ENCODE peak calls at places on chromosomes 4 and X, in ten cellular contexts. O, X, P, I, Z, E, T, M, K and Y are unnamed samples. For H3K36me3, the result is how much of the 10 kb centered on the place peaks cover.

GRCh38 chr4:173121044-173121685 is 47.4 kb upstream of the GALNT7 start:
- DNase-seq in O (peak), X (peak), P (peak), I (no peak), Z (no peak), E (no peak), T (no peak), M (peak), K (no peak), Y (no peak)

GRCh38 chr4:128606173-128606572 is 203.3 kb upstream of the JADE1 start:
- DNase-seq in O (no peak), X (peak), P (no peak), I (no peak), Z (no peak), E (no peak), T (no peak), M (no peak), K (no peak), Y (no peak)

GRCh38 chrX:17613979-17614572 is 123.2 kb upstream of the SCML1 start:
- DNase-seq in O (no peak), X (peak), P (peak), I (no peak), Z (no peak), E (no peak), T (no peak), M (no peak), K (no peak), Y (no peak)

GRCh38 chrX:97524997-97525396 is 641.3 kb downstream of the RPA4 start:
- DNase-seq in O (no peak), X (no peak), P (no peak), I (no peak), Z (no peak), E (no peak), T (no peak), M (no peak), K (no peak), Y (no peak)

GRCh38 chr4:78650106-78651021 is 98.8 kb downstream of the ANXA3 start:
- DNase-seq in O (no peak), X (peak), P (no peak), I (no peak), Z (peak), E (no peak), T (no peak), M (no peak), K (no peak), Y (no peak)

GRCh38 chr4:123444298-123444731 is 47.7 kb downstream of the SPRY1 start:
- DNase-seq in O (peak), X (peak), P (peak), I (peak), Z (no peak), E (no peak), T (peak), M (peak), K (no peak), Y (peak)

GRCh38 chr4:158484173-158484885 is 37.4 kb upstream of the RXFP1 start:
- DNase-seq in O (no peak), X (peak), P (no peak), I (no peak), Z (no peak), E (no peak), T (no peak), M (no peak), K (no peak), Y (no peak)

GRCh38 chr4:87985097-87985886 is 9.8 kb downstream of the SPP1 start:
- DNase-seq in O (peak), X (peak), P (peak), I (peak), Z (no peak), E (peak), T (no peak), M (no peak), K (peak), Y (peak)

GRCh38 chr4:10810411-10810810 is 125.8 kb upstream of the CLNK start:
- DNase-seq in O (no peak), X (no peak), P (no peak), I (no peak), Z (no peak), E (no peak), T (no peak), M (no peak), K (no peak), Y (no peak)

GRCh38 chr4:89661490-89661889 is 175.5 kb downstream of the SNCA start:
- DNase-seq in O (no peak), X (peak), P (no peak), I (no peak), Z (no peak), E (no peak), T (no peak), M (no peak), K (no peak), Y (no peak)

GRCh38 chrX:123408856-123409737 is 225.0 kb downstream of the GRIA3 start:
- DNase-seq in O (no peak), X (no peak), P (no peak), I (no peak), Z (no peak), E (no peak), T (no peak), M (peak), K (no peak), Y (no peak)

GRCh38 chr4:18366762-18367358 is 345.3 kb upstream of the LCORL start:
- DNase-seq in O (no peak), X (peak), P (peak), I (no peak), Z (no peak), E (no peak), T (no peak), M (peak), K (no peak), Y (no peak)

GRCh38 chr4:8167815-8168214 is 9.2 kb upstream of the ABLIM2 start:
- DNase-seq in O (no peak), X (no peak), P (peak), I (no peak), Z (no peak), E (no peak), T (no peak), M (no peak), K (no peak), Y (no peak)

GRCh38 chr4:55736605-55737183 is 82.9 kb upstream of the EXOC1L start:
- DNase-seq in O (no peak), X (peak), P (no peak), I (no peak), Z (no peak), E (no peak), T (no peak), M (no peak), K (peak), Y (no peak)

GRCh38 chr4:82900016-82900334 is 560 bp upstream of the THAP9 start:
- DNase-seq in O (no peak), X (peak), P (no peak), I (no peak), Z (no peak), E (no peak), T (peak), M (peak), K (no peak), Y (no peak)

GRCh38 chr4:92600638-92601037 is 296.9 kb downstream of the GRID2 start:
- DNase-seq in O (no peak), X (no peak), P (no peak), I (no peak), Z (no peak), E (no peak), T (no peak), M (no peak), K (no peak), Y (peak)

GRCh38 chr4:16082424-16083216 is 1.2 kb downstream of the PROM1 start:
- DNase-seq in O (peak), X (no peak), P (peak), I (peak), Z (no peak), E (no peak), T (no peak), M (no peak), K (no peak), Y (peak)

GRCh38 chr4:150366487-150366999 is 215.4 kb upstream of the MAB21L2 start:
- DNase-seq in O (no peak), X (no peak), P (no peak), I (no peak), Z (no peak), E (no peak), T (no peak), M (peak), K (no peak), Y (no peak)

GRCh38 chr4:15110120-15110571 is 107.9 kb downstream of the CPEB2 start:
- DNase-seq in O (peak), X (no peak), P (no peak), I (no peak), Z (no peak), E (no peak), T (no peak), M (no peak), K (no peak), Y (no peak)

GRCh38 chr4:62948108-62948507 is 1461.1 kb downstream of the TECRL start:
- DNase-seq in O (no peak), X (no peak), P (no peak), I (no peak), Z (no peak), E (no peak), T (no peak), M (no peak), K (no peak), Y (no peak)

GRCh38 chr4:185515248-185515647 is 20.1 kb downstream of the PDLIM3 start:
- DNase-seq in O (no peak), X (no peak), P (no peak), I (no peak), Z (no peak), E (no peak), T (no peak), M (no peak), K (no peak), Y (no peak)

GRCh38 chrX:154727418-154728323 is 23.2 kb downstream of the GAB3 start:
- DNase-seq in O (peak), X (peak), P (peak), I (peak), Z (no peak), E (peak), T (no peak), M (no peak), K (no peak), Y (peak)

GRCh38 chrX:150768132-150768485 is 74.9 kb downstream of the MTMR1 start:
- DNase-seq in O (no peak), X (no peak), P (no peak), I (no peak), Z (no peak), E (no peak), T (no peak), M (no peak), K (no peak), Y (no peak)

GRCh38 chr4:124304936-124305335 is 407.6 kb downstream of the ANKRD50 start:
- DNase-seq in O (no peak), X (no peak), P (no peak), I (no peak), Z (no peak), E (no peak), T (no peak), M (no peak), K (no peak), Y (no peak)

GRCh38 chr4:105150511-105150910 is 3.8 kb downstream of the TET2 start:
- DNase-seq in O (no peak), X (peak), P (no peak), I (no peak), Z (no peak), E (no peak), T (no peak), M (no peak), K (no peak), Y (no peak)

GRCh38 chr4:101885574-101885973 is 95.0 kb downstream of the BANK1 start:
- DNase-seq in O (no peak), X (no peak), P (no peak), I (no peak), Z (peak), E (no peak), T (no peak), M (no peak), K (no peak), Y (no peak)

GRCh38 chr4:14524236-14524635 is 478.0 kb upstream of the CPEB2 start:
- DNase-seq in O (no peak), X (no peak), P (no peak), I (no peak), Z (no peak), E (no peak), T (no peak), M (no peak), K (no peak), Y (no peak)

GRCh38 chrX:30888526-30889146 is 418 bp downstream of the TAB3 start:
- DNase-seq in O (peak), X (no peak), P (no peak), I (no peak), Z (no peak), E (peak), T (no peak), M (no peak), K (no peak), Y (no peak)

GRCh38 chrX:10047133-10047532 is 80.0 kb downstream of the CLDN34 start:
- DNase-seq in O (no peak), X (no peak), P (no peak), I (peak), Z (no peak), E (no peak), T (no peak), M (no peak), K (no peak), Y (no peak)

GRCh38 chrX:1727531-1728027 is 112.7 kb downstream of the ASMT start:
- DNase-seq in O (no peak), X (no peak), P (no peak), I (no peak), Z (no peak), E (no peak), T (no peak), M (no peak), K (peak), Y (no peak)

GRCh38 chr4:67052981-67053380 is 492.3 kb downstream of the CENPC start:
- DNase-seq in O (no peak), X (no peak), P (no peak), I (no peak), Z (no peak), E (no peak), T (no peak), M (no peak), K (no peak), Y (no peak)

GRCh38 chr4:127586922-127587571 is 45.7 kb upstream of the INTU start:
- DNase-seq in O (no peak), X (peak), P (peak), I (no peak), Z (no peak), E (no peak), T (no peak), M (no peak), K (peak), Y (no peak)

DNA sequence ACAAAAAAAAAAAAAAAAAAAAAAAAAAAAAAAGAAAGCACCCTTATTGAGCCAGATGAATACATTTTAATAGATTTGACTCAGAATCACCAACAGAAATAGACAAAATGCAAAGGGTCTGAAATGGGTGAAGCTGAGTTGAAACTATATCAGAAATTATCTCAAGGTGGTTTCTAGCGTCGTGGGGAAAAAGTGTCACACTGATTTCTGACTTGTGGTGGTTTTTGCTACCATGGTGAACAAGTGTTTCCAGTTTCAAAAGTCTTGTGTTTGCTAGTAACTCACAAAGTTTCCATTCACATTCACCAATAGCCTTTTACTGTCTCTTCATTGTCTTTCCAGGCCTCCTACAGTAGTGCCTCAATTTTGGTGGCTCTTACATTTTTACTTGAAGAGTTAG is 135.5 kb downstream of the ARHGAP24 start:
- DNase-seq in O (no peak), X (no peak), P (no peak), I (no peak), Z (no peak), E (no peak), T (no peak), M (peak), K (no peak), Y (no peak)
- H3K36me3 ChIP-seq in O (under half), X (under half), P (under half), I (under half), Z (under half), E (under half), T (under half), M (under half), K (under half), Y (under half)

GRCh38 chr4:42282081-42282901 is 115.0 kb upstream of the SHISA3 start:
- DNase-seq in O (no peak), X (peak), P (peak), I (peak), Z (peak), E (peak), T (no peak), M (peak), K (peak), Y (no peak)

GRCh38 chr4:42277291-42277690 is 120.0 kb upstream of the SHISA3 start:
- DNase-seq in O (no peak), X (no peak), P (no peak), I (no peak), Z (no peak), E (no peak), T (no peak), M (no peak), K (no peak), Y (no peak)

GRCh38 chr4:42280327-42281095 is 116.8 kb upstream of the SHISA3 start:
- DNase-seq in O (no peak), X (peak), P (peak), I (no peak), Z (no peak), E (no peak), T (no peak), M (no peak), K (peak), Y (no peak)

GRCh38 chr4:42281324-42282020 is 115.8 kb upstream of the SHISA3 start:
- DNase-seq in O (no peak), X (no peak), P (no peak), I (no peak), Z (no peak), E (no peak), T (no peak), M (peak), K (no peak), Y (no peak)

DNA sequence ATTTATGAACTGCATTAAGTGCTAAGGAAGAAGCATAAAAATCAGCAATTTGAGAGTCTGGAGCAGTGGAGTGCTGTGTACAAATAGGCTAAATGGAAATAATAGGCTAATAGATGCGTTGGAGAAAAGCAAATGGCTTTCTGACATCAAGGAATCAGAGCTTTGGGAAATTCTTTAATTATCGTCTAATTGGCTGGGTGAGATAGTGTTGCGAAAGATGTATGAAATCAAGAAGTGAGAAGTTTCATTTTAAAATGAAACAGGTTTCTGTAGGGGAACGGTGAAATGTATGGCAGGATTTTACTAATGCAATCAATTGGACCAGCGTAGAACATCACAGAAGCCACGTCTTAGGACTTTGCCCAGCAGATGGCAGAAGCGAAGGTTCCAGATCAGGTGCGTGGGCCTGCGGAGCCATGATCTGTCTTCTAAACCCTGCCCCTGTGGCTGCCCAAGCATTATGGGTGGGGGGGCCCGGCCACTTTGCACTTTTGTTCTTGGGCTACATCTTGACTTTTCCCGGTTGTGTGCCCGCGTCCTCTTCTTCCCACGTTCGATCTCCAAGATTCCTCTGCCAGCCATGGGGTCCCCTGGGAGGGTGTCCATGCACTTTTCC is 118.5 kb upstream of the SHISA3 start:
- DNase-seq in O (no peak), X (no peak), P (no peak), I (no peak), Z (no peak), E (no peak), T (no peak), M (no peak), K (no peak), Y (no peak)
- TF ChIP-seq CTCF in O (no peak), X (no peak), P (no peak), I (no peak), Z (no peak), E (no peak), T (no peak), M (no peak), K (no peak), Y (no peak)

GRCh38 chr4:103019319-103020124 is at the start of gene SLC9B1:
- DNase-seq in O (peak), X (peak), P (peak), I (peak), Z (peak), E (peak), T (peak), M (peak), K (peak), Y (peak)
- TF ChIP-seq POLR2A in O (peak), X (peak), P (peak), I (no peak), Z (peak), E (peak), T (peak), M (peak), K (peak), Y (peak)

GRCh38 chr4:54513741-54514140 is 144.0 kb upstream of the KIT start:
- DNase-seq in O (no peak), X (no peak), P (no peak), I (no peak), Z (no peak), E (no peak), T (no peak), M (no peak), K (no peak), Y (no peak)
- H3K36me3 ChIP-seq in O (under half), X (under half), P (under half), I (under half), Z (under half), E (under half), T (under half), M (under half), K (under half), Y (under half)

GRCh38 chr4:46329118-46329976 is 60.6 kb downstream of the GABRA2 start:
- DNase-seq in O (peak), X (peak), P (peak), I (no peak), Z (no peak), E (no peak), T (no peak), M (no peak), K (no peak), Y (no peak)
- TF ChIP-seq CTCF in O (peak), X (peak), P (peak), I (peak), Z (no peak), E (no peak), T (no peak), M (peak), K (no peak), Y (peak)

GRCh38 chr4:98996056-98996941 is 778 bp downstream of the METAP1 start:
- DNase-seq in O (peak), X (peak), P (peak), I (no peak), Z (no peak), E (peak), T (no peak), M (no peak), K (no peak), Y (no peak)

GRCh38 chr4:98994474-98995182 is 893 bp upstream of the METAP1 start:
- DNase-seq in O (no peak), X (peak), P (no peak), I (no peak), Z (no peak), E (no peak), T (no peak), M (no peak), K (no peak), Y (no peak)

GRCh38 chr4:98993419-98994071 is 2.0 kb upstream of the METAP1 start:
- DNase-seq in O (no peak), X (no peak), P (no peak), I (no peak), Z (no peak), E (no peak), T (no peak), M (no peak), K (no peak), Y (peak)

GRCh38 chr4:98997176-98997575 is 1.7 kb downstream of the METAP1 start:
- DNase-seq in O (no peak), X (no peak), P (no peak), I (no peak), Z (no peak), E (no peak), T (no peak), M (no peak), K (no peak), Y (no peak)

GRCh38 chr4:98995183-98996055 is at the start of gene METAP1:
- DNase-seq in O (peak), X (peak), P (peak), I (peak), Z (peak), E (peak), T (peak), M (peak), K (peak), Y (peak)
- TF ChIP-seq POLR2A in O (peak), X (peak), P (peak), I (peak), Z (peak), E (peak), T (peak), M (peak), K (peak), Y (peak)

DNA sequence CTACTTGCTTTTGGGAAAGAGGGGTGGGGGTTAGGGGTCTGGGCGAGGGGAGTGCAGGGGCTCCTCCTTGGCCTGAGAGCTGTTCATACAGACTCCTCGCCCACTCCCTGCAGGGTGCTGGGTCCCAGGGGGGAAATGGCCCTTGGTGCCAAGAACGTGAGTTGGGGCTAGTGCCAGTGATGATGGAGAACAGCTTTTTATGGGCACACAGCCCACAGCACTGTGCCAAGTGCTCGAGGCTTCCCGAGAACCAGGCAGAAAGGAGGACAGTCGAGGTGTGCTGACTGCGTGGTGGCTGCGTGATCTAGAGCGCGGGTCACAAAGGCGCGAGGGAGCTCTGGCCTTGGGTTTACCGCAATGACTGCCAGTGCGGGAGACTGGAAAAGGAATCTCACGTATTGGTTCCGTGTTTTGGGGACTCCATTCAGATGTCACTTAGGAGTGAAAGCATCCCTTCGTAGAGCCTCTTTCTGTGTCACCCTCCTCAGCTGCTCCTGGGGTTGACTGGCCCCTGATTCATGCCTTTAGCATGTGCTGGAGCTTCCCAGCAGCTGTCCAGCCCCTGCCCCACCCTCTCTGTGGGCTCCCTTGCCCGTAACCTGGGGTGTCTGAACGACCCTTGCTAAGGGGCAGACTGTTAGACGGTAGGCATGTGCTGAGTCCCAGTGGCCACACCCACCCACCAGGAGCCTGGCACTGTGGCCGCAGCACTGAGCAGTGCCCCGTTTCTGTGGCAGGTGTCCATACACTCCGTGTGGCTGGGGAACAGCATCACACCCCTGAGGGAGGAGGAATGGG is 20.9 kb upstream of the MSANTD1 start:
- DNase-seq in O (no peak), X (peak), P (no peak), I (no peak), Z (no peak), E (no peak), T (no peak), M (no peak), K (no peak), Y (no peak)
- H3K36me3 ChIP-seq in O (under half), X (half or more), P (under half), I (half or more), Z (under half), E (under half), T (under half), M (half or more), K (under half), Y (half or more)